ENCODE peak calls at places on chromosomes 4 and X, in ten cellular contexts. T, A, J, S, U, X, W, Z, B and O are unnamed samples. For H4K20me1, the result is how much of the 10 kb centered on the place peaks cover.

GRCh38 chr4:67333663-67334062 is 211.6 kb downstream of the CENPC start:
- DNase-seq in T (no peak), A (no peak), J (no peak), S (no peak), U (no peak), X (no peak), W (no peak), Z (no peak), B (no peak), O (no peak)

GRCh38 chrX:150486011-150486410 is 82.4 kb upstream of the MTM1 start:
- DNase-seq in T (peak), A (peak), J (peak), S (peak), U (peak), X (peak), W (peak), Z (peak), B (peak), O (peak)

GRCh38 chrX:8084023-8084422 is 87.0 kb downstream of the VCX2 start:
- DNase-seq in T (peak), A (no peak), J (no peak), S (peak), U (no peak), X (peak), W (no peak), Z (no peak), B (no peak), O (no peak)

GRCh38 chr4:91837608-91838029 is 466.1 kb upstream of the GRID2 start:
- DNase-seq in T (peak), A (no peak), J (no peak), S (peak), U (no peak), X (no peak), W (no peak), Z (no peak), B (no peak), O (no peak)

GRCh38 chrX:29662101-29662500 is 553.3 kb upstream of the MAGEB2 start:
- DNase-seq in T (peak), A (no peak), J (no peak), S (peak), U (no peak), X (peak), W (no peak), Z (peak), B (no peak), O (peak)

GRCh38 chr4:125313989-125314602 is 659 bp upstream of the FAT4 start:
- DNase-seq in T (no peak), A (peak), J (no peak), S (no peak), U (no peak), X (peak), W (no peak), Z (no peak), B (no peak), O (peak)

GRCh38 chr4:965766-966134 is 7.6 kb downstream of the DGKQ start:
- DNase-seq in T (no peak), A (no peak), J (no peak), S (no peak), U (no peak), X (no peak), W (no peak), Z (no peak), B (no peak), O (no peak)

GRCh38 chr4:3750334-3750733 is 15.9 kb upstream of the ADRA2C start:
- DNase-seq in T (no peak), A (no peak), J (no peak), S (no peak), U (no peak), X (no peak), W (no peak), Z (no peak), B (no peak), O (no peak)

GRCh38 chrX:110561036-110561435 is 202.4 kb downstream of the RTL9 start:
- DNase-seq in T (no peak), A (no peak), J (no peak), S (peak), U (no peak), X (no peak), W (no peak), Z (no peak), B (no peak), O (peak)

GRCh38 chrX:153708415-153708814 is 15.8 kb downstream of the BCAP31 start:
- DNase-seq in T (peak), A (peak), J (peak), S (peak), U (peak), X (peak), W (peak), Z (no peak), B (no peak), O (peak)

GRCh38 chr4:28443786-28444412 is 1583.3 kb downstream of the STIM2 start:
- DNase-seq in T (no peak), A (peak), J (no peak), S (peak), U (no peak), X (peak), W (peak), Z (peak), B (no peak), O (peak)

GRCh38 chr4:25030283-25031076 is at the start of gene LGI2:
- DNase-seq in T (no peak), A (peak), J (no peak), S (peak), U (no peak), X (no peak), W (peak), Z (no peak), B (peak), O (peak)

GRCh38 chr4:8150152-8151090 is 8.2 kb downstream of the ABLIM2 start:
- DNase-seq in T (no peak), A (no peak), J (no peak), S (no peak), U (no peak), X (no peak), W (no peak), Z (no peak), B (no peak), O (peak)

GRCh38 chrX:45889471-45889870 is 655.8 kb downstream of the ZNF674 start:
- DNase-seq in T (no peak), A (no peak), J (no peak), S (peak), U (no peak), X (peak), W (no peak), Z (no peak), B (no peak), O (peak)

GRCh38 chr4:4981427-4981826 is 37.8 kb downstream of the CYTL1 start:
- DNase-seq in T (peak), A (no peak), J (no peak), S (no peak), U (no peak), X (no peak), W (no peak), Z (no peak), B (no peak), O (peak)

GRCh38 chr4:148145475-148145874 is 296.7 kb downstream of the NR3C2 start:
- DNase-seq in T (no peak), A (no peak), J (no peak), S (no peak), U (no peak), X (no peak), W (no peak), Z (no peak), B (no peak), O (no peak)

GRCh38 chr4:8932884-8933283 is 61.2 kb upstream of the HMX1 start:
- DNase-seq in T (no peak), A (no peak), J (peak), S (no peak), U (no peak), X (no peak), W (no peak), Z (no peak), B (no peak), O (no peak)

GRCh38 chr4:148354186-148354585 is 88.0 kb downstream of the NR3C2 start:
- DNase-seq in T (no peak), A (no peak), J (no peak), S (no peak), U (no peak), X (no peak), W (no peak), Z (no peak), B (no peak), O (no peak)

GRCh38 chr4:87007345-87008181 is 72.8 kb downstream of the AFF1 start:
- DNase-seq in T (peak), A (peak), J (peak), S (peak), U (peak), X (peak), W (no peak), Z (no peak), B (peak), O (peak)
- H2AFZ ChIP-seq in T (peak), A (no peak), J (peak), S (peak), U (peak), X (peak), W (no peak), Z (peak), B (peak), O (peak)

DNA sequence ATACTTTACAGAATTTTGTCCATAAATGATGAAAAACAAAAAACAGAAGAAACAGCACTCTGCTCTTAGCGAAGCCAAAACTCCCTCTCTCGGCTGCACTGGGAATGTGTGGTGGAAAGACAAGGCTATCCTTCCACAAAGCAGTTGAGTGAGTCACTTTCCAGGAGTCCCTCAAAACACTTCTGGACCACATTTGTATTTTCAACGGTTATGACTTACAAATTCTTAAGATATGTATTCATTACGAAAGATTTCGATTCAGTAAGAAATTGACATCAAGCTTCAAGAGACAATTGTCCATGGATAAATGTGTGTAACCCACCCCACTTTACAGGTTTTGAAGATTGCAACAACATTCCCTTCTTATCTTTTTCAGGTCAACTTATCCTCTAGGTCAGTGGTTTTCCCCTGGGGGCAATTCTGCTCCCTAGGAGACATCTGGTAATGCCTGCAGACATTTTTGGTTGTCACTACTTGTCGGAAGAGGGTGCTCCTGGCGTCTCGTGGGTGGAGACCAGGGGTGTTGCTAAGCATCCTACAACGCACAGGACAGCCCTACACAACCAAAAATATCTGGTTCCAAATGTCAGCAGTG is 66.7 kb upstream of the MTNR1A start:
- DNase-seq in T (peak), A (no peak), J (no peak), S (no peak), U (no peak), X (peak), W (no peak), Z (no peak), B (no peak), O (peak)
- H4K20me1 ChIP-seq in T (under half), A (under half), J (under half), S (under half), U (under half), X (half or more), W (under half), Z (under half), B (under half), O (under half)

GRCh38 chr4:7031526-7032449 is 11.4 kb upstream of the TADA2B start:
- DNase-seq in T (no peak), A (no peak), J (no peak), S (no peak), U (no peak), X (no peak), W (no peak), Z (no peak), B (no peak), O (no peak)

GRCh38 chr4:7030856-7031255 is 12.3 kb upstream of the TADA2B start:
- DNase-seq in T (no peak), A (no peak), J (no peak), S (no peak), U (no peak), X (no peak), W (no peak), Z (no peak), B (no peak), O (no peak)

GRCh38 chr4:7034262-7035081 is 8.7 kb upstream of the TADA2B start:
- DNase-seq in T (peak), A (peak), J (no peak), S (peak), U (no peak), X (peak), W (no peak), Z (no peak), B (no peak), O (peak)

GRCh38 chr4:7029921-7030320 is 13.3 kb upstream of the TADA2B start:
- DNase-seq in T (no peak), A (no peak), J (no peak), S (no peak), U (no peak), X (no peak), W (no peak), Z (no peak), B (no peak), O (no peak)

DNA sequence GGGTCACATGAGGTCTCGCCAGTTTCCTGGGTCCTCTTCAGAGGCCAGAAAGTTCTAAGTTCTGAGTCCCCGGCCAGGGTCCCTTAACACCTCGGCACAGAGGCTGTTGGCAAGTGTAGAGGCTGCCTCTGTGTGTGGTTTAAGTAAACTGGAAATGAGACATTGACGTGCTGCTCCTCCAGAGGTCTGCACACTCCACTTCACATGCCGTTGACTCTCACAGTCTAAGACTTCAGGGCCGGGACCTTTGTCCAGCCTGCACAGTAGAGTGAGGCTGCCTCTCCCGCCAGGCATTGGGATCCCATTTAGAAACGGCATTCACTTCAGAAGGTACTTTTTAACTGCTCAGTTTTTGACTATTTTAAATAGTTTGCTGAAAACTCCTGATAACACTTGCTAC is 10.6 kb upstream of the TADA2B start:
- DNase-seq in T (no peak), A (no peak), J (no peak), S (no peak), U (no peak), X (no peak), W (no peak), Z (no peak), B (no peak), O (no peak)
- H2AFZ ChIP-seq in T (no peak), A (no peak), J (no peak), S (no peak), U (no peak), X (no peak), W (no peak), Z (no peak), B (no peak), O (no peak)

DNA sequence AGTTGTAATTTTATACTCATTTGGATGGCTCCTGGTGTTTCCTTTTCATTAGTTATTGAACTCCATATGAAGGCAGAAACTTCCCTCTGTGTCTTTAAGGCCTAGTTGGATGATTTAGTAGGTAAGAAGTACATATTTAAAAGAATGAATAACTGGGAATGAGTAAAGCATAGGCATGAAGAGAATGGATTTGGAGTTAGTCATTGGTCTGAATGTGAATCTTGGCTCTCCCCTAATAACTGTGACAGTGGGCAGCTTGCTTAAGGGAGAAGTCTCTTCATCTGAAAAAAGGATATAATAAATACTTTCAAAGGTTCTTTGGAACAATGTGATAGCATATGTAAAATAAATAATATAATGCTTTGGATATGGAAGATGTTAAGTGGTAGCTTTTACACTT is 13.2 kb downstream of the SNX25 start:
- DNase-seq in T (peak), A (no peak), J (no peak), S (no peak), U (no peak), X (peak), W (no peak), Z (no peak), B (no peak), O (peak)
- H4K20me1 ChIP-seq in T (under half), A (under half), J (under half), S (under half), U (under half), X (under half), W (under half), Z (under half), B (under half), O (under half)